ENCODE peak calls at places on chromosomes 5 and 9, in ten cellular contexts. Q, T, S, R, B, I, U, Z, L and Y are unnamed samples.

GRCh38 chr5:132012385-132013005 is 1.0 kb upstream of the ACSL6 start:
- DNase-seq in Q (no peak), T (peak; percentile 69), S (no peak), R (peak; percentile 43), B (peak; percentile 34), I (peak; percentile 50), U (peak; percentile 24), Z (peak; percentile 69), L (peak; percentile 63), Y (peak; percentile 73)

GRCh38 chr5:78889759-78890158 is 95.4 kb downstream of the ARSB start:
- DNase-seq in Q (no peak), T (no peak), S (no peak), R (no peak), B (no peak), I (no peak), U (no peak), Z (no peak), L (no peak), Y (peak; percentile 19)

GRCh38 chr9:94922691-94923107 is 196.2 kb downstream of the AOPEP start:
- DNase-seq in Q (no peak), T (no peak), S (no peak), R (no peak), B (peak; percentile 74), I (no peak), U (no peak), Z (peak; percentile 20), L (no peak), Y (no peak)

GRCh38 chr5:65121880-65122436 is 353.2 kb downstream of the CWC27 start:
- DNase-seq in Q (no peak), T (no peak), S (no peak), R (no peak), B (no peak), I (no peak), U (no peak), Z (no peak), L (peak; percentile 72), Y (no peak)

GRCh38 chr9:116279230-116279629 is 125.6 kb downstream of the PAPPA start:
- DNase-seq in Q (no peak), T (no peak), S (no peak), R (no peak), B (no peak), I (no peak), U (no peak), Z (no peak), L (no peak), Y (peak; percentile 97)

GRCh38 chr5:76737846-76738245 is 21.9 kb downstream of the F2R start:
- DNase-seq in Q (no peak), T (no peak), S (no peak), R (no peak), B (no peak), I (no peak), U (no peak), Z (no peak), L (no peak), Y (no peak)

GRCh38 chr9:72145733-72146132 is 3.5 kb upstream of the GDA start:
- DNase-seq in Q (no peak), T (no peak), S (no peak), R (no peak), B (no peak), I (no peak), U (no peak), Z (no peak), L (no peak), Y (no peak)

GRCh38 chr9:1939466-1939865 is 75.7 kb upstream of the SMARCA2 start:
- DNase-seq in Q (no peak), T (no peak), S (no peak), R (no peak), B (no peak), I (no peak), U (no peak), Z (no peak), L (no peak), Y (no peak)

GRCh38 chr9:134375011-134375390 is 48.7 kb downstream of the RXRA start:
- DNase-seq in Q (no peak), T (no peak), S (no peak), R (peak; percentile 78), B (peak; percentile 57), I (no peak), U (no peak), Z (peak; percentile 73), L (no peak), Y (no peak)

GRCh38 chr9:134373953-134374300 is 47.7 kb downstream of the RXRA start:
- DNase-seq in Q (no peak), T (no peak), S (no peak), R (no peak), B (no peak), I (no peak), U (no peak), Z (no peak), L (no peak), Y (no peak)

GRCh38 chr9:134375430-134376385 is 49.5 kb downstream of the RXRA start:
- DNase-seq in Q (no peak), T (no peak), S (no peak), R (peak; percentile 75), B (peak; percentile 58), I (no peak), U (no peak), Z (peak; percentile 71), L (no peak), Y (no peak)

GRCh38 chr9:134373269-134373668 is 47.0 kb downstream of the RXRA start:
- DNase-seq in Q (no peak), T (no peak), S (no peak), R (no peak), B (no peak), I (no peak), U (no peak), Z (no peak), L (no peak), Y (no peak)

DNA sequence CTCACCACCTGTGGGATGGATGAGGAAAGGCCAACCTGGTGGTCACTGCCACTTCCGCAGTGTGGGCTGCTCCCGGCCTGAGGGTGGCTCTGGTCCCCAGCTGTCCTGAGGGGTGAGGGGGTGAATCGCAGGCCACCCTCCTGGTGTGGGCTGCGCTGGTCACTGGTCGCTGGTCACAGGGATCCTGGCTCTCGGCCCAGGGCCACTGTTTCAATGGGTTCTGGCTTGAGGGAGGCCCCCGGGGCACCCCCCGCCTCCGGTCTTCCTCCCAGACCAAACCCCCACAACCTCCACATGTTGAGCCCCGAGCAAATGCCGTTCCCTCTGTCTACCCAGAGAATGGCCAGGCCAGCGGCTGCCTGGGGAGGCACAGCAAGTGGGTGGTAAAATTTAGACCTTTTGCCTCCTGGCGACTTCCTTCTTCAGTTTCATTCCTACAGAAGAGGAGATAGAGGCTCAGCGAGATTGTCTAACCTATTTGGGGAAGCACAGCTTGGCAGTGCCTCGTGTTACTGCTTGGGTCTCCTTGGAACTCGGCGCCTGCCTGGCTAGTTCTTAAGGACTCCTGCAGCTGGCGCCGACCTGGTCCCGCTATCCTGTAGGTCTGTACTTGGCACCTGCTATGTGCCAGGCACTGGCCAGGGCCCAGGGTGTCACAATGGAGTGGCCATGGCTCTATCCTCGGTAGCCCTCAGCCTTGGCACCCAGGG is 48.2 kb downstream of the RXRA start:
- DNase-seq in Q (no peak), T (no peak), S (no peak), R (peak; percentile 45), B (peak; percentile 53), I (no peak), U (no peak), Z (no peak), L (no peak), Y (no peak)
- H3K4me1 ChIP-seq in Q (peaks cover 76% of the 10 kb centered on the region), T (peaks cover 46% of the 10 kb centered on the region), S (no peaks in the 10 kb centered on the region), R (peaks cover 100% of the 10 kb centered on the region), B (peaks cover 100% of the 10 kb centered on the region), I (peaks cover 4% of the 10 kb centered on the region), U (no peaks in the 10 kb centered on the region), Z (peaks cover 99% of the 10 kb centered on the region), L (peaks cover 4% of the 10 kb centered on the region), Y (peaks cover 68% of the 10 kb centered on the region)

GRCh38 chr5:100802188-100802587 is 100.9 kb downstream of the ST8SIA4 start:
- DNase-seq in Q (no peak), T (no peak), S (no peak), R (no peak), B (no peak), I (no peak), U (no peak), Z (no peak), L (no peak), Y (no peak)
- H3K4me1 ChIP-seq in Q (no peaks in the 10 kb centered on the region), T (no peaks in the 10 kb centered on the region), S (no peaks in the 10 kb centered on the region), R (no peaks in the 10 kb centered on the region), B (no peaks in the 10 kb centered on the region), I (no peaks in the 10 kb centered on the region), U (no peaks in the 10 kb centered on the region), Z (no peaks in the 10 kb centered on the region), L (no peaks in the 10 kb centered on the region), Y (peaks cover 16% of the 10 kb centered on the region)

GRCh38 chr5:15554542-15554941 is 54.6 kb downstream of the FBXL7 start:
- DNase-seq in Q (no peak), T (no peak), S (no peak), R (no peak), B (no peak), I (no peak), U (no peak), Z (no peak), L (no peak), Y (no peak)

GRCh38 chr5:15555176-15555575 is 55.2 kb downstream of the FBXL7 start:
- DNase-seq in Q (no peak), T (no peak), S (no peak), R (no peak), B (no peak), I (no peak), U (no peak), Z (no peak), L (no peak), Y (no peak)

GRCh38 chr5:15547440-15547839 is 47.5 kb downstream of the FBXL7 start:
- DNase-seq in Q (no peak), T (no peak), S (no peak), R (no peak), B (no peak), I (no peak), U (no peak), Z (no peak), L (no peak), Y (no peak)

GRCh38 chr5:15545082-15545481 is 45.1 kb downstream of the FBXL7 start:
- DNase-seq in Q (no peak), T (no peak), S (no peak), R (no peak), B (no peak), I (no peak), U (no peak), Z (no peak), L (no peak), Y (no peak)

GRCh38 chr5:15550502-15551115 is 50.6 kb downstream of the FBXL7 start:
- DNase-seq in Q (no peak), T (no peak), S (no peak), R (peak; percentile 15), B (no peak), I (no peak), U (no peak), Z (no peak), L (no peak), Y (no peak)
- H3K4me1 ChIP-seq in Q (no peaks in the 10 kb centered on the region), T (no peaks in the 10 kb centered on the region), S (no peaks in the 10 kb centered on the region), R (peaks cover 26% of the 10 kb centered on the region), B (peaks cover 21% of the 10 kb centered on the region), I (no peaks in the 10 kb centered on the region), U (no peaks in the 10 kb centered on the region), Z (peaks cover 15% of the 10 kb centered on the region), L (no peaks in the 10 kb centered on the region), Y (peaks cover 7% of the 10 kb centered on the region)

DNA sequence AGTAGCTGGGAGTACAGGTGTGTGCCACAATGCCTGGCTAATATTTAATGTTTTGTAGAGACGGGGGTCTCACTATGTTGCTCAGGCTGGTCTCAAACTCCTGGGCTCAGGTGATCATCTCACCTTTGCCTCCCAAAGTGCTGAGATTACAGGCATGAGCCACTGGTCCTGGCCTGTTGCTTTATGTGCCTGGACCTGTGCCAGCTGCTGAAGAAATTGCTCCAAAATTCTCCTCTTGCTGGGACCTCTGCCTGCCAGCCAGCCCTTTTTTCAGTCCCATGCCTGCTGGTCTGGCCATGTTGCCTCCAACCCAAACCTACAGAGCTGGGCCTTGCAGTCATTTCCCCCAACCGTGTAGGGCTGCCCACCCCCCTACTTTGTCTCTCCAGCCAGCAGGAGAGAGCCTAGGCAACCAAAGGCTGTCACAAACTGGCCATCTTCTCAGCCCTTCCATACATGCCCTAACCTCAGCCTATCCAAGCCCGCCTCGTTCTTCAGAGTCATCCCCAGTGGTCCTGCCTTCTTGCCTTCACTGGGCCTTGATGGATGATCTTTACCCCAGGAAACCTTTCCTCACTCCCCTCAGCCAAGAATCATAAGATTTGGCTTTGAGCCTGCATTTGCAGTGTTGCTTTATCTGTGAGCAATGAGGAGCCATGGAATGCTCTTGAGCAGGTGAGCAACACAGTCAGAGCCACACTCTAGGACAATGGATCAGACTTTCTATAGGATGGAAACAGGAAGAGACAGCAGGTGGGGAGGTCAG is 27.4 kb upstream of the SYNPO start:
- DNase-seq in Q (no peak), T (no peak), S (no peak), R (no peak), B (peak; percentile 58), I (no peak), U (no peak), Z (no peak), L (no peak), Y (no peak)
- H3K4me1 ChIP-seq in Q (peaks cover 14% of the 10 kb centered on the region), T (peaks cover 22% of the 10 kb centered on the region), S (no peaks in the 10 kb centered on the region), R (peaks cover 96% of the 10 kb centered on the region), B (peaks cover 76% of the 10 kb centered on the region), I (no peaks in the 10 kb centered on the region), U (no peaks in the 10 kb centered on the region), Z (peaks cover 91% of the 10 kb centered on the region), L (no peaks in the 10 kb centered on the region), Y (peaks cover 6% of the 10 kb centered on the region)